ENCODE peak calls at places on chromosome X, in seven cellular contexts. L, Q, E, F, U, W and P are unnamed samples.

GRCh38 chrX:125544856-125545255 is 225.2 kb downstream of the TEX13C start:
- DNase-seq in W (no peak), Q (no peak), U (no peak), L (peak), F (no peak), E (no peak), P (no peak)

GRCh38 chrX:15384304-15384703 is at the start of gene VEGFD:
- DNase-seq in F (no peak), W (no peak), U (no peak), E (no peak), L (no peak), Q (no peak), P (no peak)

GRCh38 chrX:130024127-130024526 is 41.7 kb downstream of the BCORL1 start:
- DNase-seq in Q (peak), U (peak), F (peak), E (no peak), L (peak), W (peak), P (no peak)

GRCh38 chrX:123267220-123267619 is 83.1 kb downstream of the GRIA3 start:
- DNase-seq in Q (no peak), W (no peak), L (peak), E (no peak), F (no peak), U (no peak), P (no peak)

GRCh38 chrX:12463052-12463451 is 324.8 kb downstream of the FRMPD4 start:
- DNase-seq in L (no peak), F (no peak), U (no peak), Q (no peak), W (no peak), E (no peak), P (no peak)

GRCh38 chrX:10813761-10814160 is 193.4 kb upstream of the MID1 start:
- DNase-seq in F (no peak), L (no peak), U (no peak), Q (no peak), E (no peak), W (no peak), P (no peak)

GRCh38 chrX:1112321-1112720 is 100.1 kb downstream of the CRLF2 start:
- DNase-seq in Q (no peak), F (no peak), W (no peak), L (no peak), E (no peak), U (no peak), P (no peak)

GRCh38 chrX:3428762-3429161 is 82.3 kb upstream of the MXRA5 start:
- DNase-seq in W (no peak), L (no peak), Q (no peak), E (no peak), F (no peak), U (no peak), P (no peak)

GRCh38 chrX:13897571-13897970 is 80.7 kb upstream of the GPM6B start:
- DNase-seq in Q (no peak), U (no peak), E (no peak), L (no peak), F (no peak), W (no peak), P (no peak)

GRCh38 chrX:57528670-57529255 is 63.0 kb upstream of the ZXDB start:
- DNase-seq in W (no peak), E (no peak), F (no peak), Q (peak), L (peak), U (peak), P (no peak)

GRCh38 chrX:24149346-24150050 is at the start of gene ZFX:
- DNase-seq in W (peak), F (peak), U (peak), Q (peak), E (peak), L (no peak), P (peak)

GRCh38 chrX:13778916-13779315 is 38.0 kb downstream of the GPM6B start:
- DNase-seq in U (peak), E (no peak), Q (no peak), W (no peak), L (peak), F (no peak), P (no peak)

GRCh38 chrX:13597928-13598327 is 28.5 kb downstream of the EGFL6 start:
- DNase-seq in Q (no peak), F (no peak), U (no peak), W (no peak), E (no peak), L (no peak), P (no peak)

GRCh38 chrX:103585421-103586313 is at the start of gene TCEAL4:
- DNase-seq in L (no peak), Q (peak), F (peak), U (peak), E (peak), W (peak), P (peak)

GRCh38 chrX:153781428-153782047 is 697 bp downstream of the SRPK3 start:
- DNase-seq in Q (no peak), W (no peak), E (no peak), L (no peak), U (no peak), F (no peak), P (peak)

GRCh38 chrX:127457161-127457560 is 595.0 kb downstream of the ACTRT1 start:
- DNase-seq in Q (no peak), F (no peak), U (no peak), W (no peak), L (peak), E (no peak), P (no peak)

GRCh38 chrX:145821291-145821897 is 3.8 kb downstream of the SLITRK2 start:
- DNase-seq in W (no peak), Q (no peak), U (no peak), L (no peak), E (no peak), F (no peak), P (no peak)

GRCh38 chrX:124736553-124737240 is 390.3 kb downstream of the SH2D1A start:
- DNase-seq in U (no peak), L (no peak), W (peak), E (peak), Q (peak), F (no peak), P (peak)

GRCh38 chrX:56759736-56760409 is 30.8 kb downstream of the NBDY start:
- DNase-seq in Q (no peak), L (no peak), F (no peak), U (no peak), E (no peak), W (no peak), P (no peak)

GRCh38 chrX:18966624-18967023 is 17.3 kb downstream of the PHKA2 start:
- DNase-seq in L (no peak), U (no peak), Q (no peak), F (no peak), W (no peak), E (no peak), P (no peak)

GRCh38 chrX:26562156-26562555 is 346.2 kb downstream of the MAGEB5 start:
- DNase-seq in E (no peak), U (no peak), F (no peak), L (no peak), Q (no peak), W (no peak), P (no peak)

GRCh38 chrX:74788545-74789086 is 136.6 kb downstream of the NEXMIF start:
- DNase-seq in L (no peak), E (no peak), U (peak), Q (no peak), F (no peak), W (no peak), P (no peak)

GRCh38 chrX:41558531-41558930 is 111.4 kb downstream of the NYX start:
- DNase-seq in Q (no peak), E (no peak), F (no peak), W (no peak), U (peak), L (no peak), P (no peak)

GRCh38 chrX:21398424-21398823 is 24.2 kb downstream of the CNKSR2 start:
- DNase-seq in W (no peak), U (peak), Q (no peak), L (no peak), E (no peak), F (no peak), P (no peak)

GRCh38 chrX:49042581-49043219 is 457 bp downstream of the TFE3 start:
- DNase-seq in F (no peak), L (no peak), Q (peak), W (no peak), U (peak), E (no peak), P (no peak)

GRCh38 chrX:11724122-11725017 is 33.7 kb upstream of the MSL3 start:
- DNase-seq in Q (peak), W (no peak), L (peak), E (no peak), U (peak), F (no peak), P (peak)

GRCh38 chrX:120839506-120839905 is 36.2 kb downstream of the CT47B1 start:
- DNase-seq in W (no peak), U (peak), L (peak), Q (no peak), E (no peak), F (no peak), P (no peak)

GRCh38 chrX:154058207-154058997 is 38.7 kb upstream of the IRAK1 start:
- DNase-seq in W (no peak), E (no peak), U (no peak), Q (no peak), F (no peak), L (no peak), P (no peak)

GRCh38 chrX:65677954-65678469 is 10.6 kb downstream of the MSN start:
- DNase-seq in L (peak), W (no peak), E (no peak), U (peak), Q (no peak), F (peak), P (no peak)

GRCh38 chrX:11398139-11398538 is 104.9 kb downstream of the AMELX start:
- DNase-seq in L (no peak), U (no peak), E (no peak), W (no peak), F (no peak), Q (no peak), P (no peak)

GRCh38 chrX:20015422-20015821 is 24.6 kb upstream of the BCLAF3 start:
- DNase-seq in Q (no peak), F (no peak), E (no peak), W (no peak), L (no peak), U (no peak), P (no peak)

GRCh38 chrX:24485976-24486680 is 21.0 kb downstream of the PDK3 start:
- DNase-seq in Q (no peak), W (no peak), F (no peak), U (no peak), E (no peak), L (no peak), P (no peak)

GRCh38 chrX:37986893-37987292 is 19.5 kb upstream of the SYTL5 start:
- DNase-seq in Q (no peak), U (peak), L (no peak), F (no peak), E (no peak), W (no peak), P (no peak)

GRCh38 chrX:9378980-9379696 is 85.7 kb upstream of the TBL1X start:
- DNase-seq in W (no peak), L (peak), U (peak), E (no peak), F (no peak), Q (no peak), P (no peak)

GRCh38 chrX:12617241-12617640 is 174.0 kb upstream of the PRPS2 start:
- DNase-seq in E (no peak), W (no peak), U (no peak), F (no peak), L (no peak), Q (no peak), P (no peak)

GRCh38 chrX:49919617-49920016 is 2.8 kb upstream of the CLCN5 start:
- DNase-seq in U (peak), Q (peak), L (no peak), F (peak), W (no peak), E (no peak), P (peak)

GRCh38 chrX:136768469-136769084 is 12.2 kb downstream of the ARHGEF6 start:
- DNase-seq in W (no peak), Q (peak), F (peak), E (peak), L (peak), U (peak), P (peak)

GRCh38 chrX:118420462-118420861 is 74.6 kb downstream of the WDR44 start:
- DNase-seq in Q (no peak), W (no peak), E (no peak), L (no peak), U (peak), F (no peak), P (no peak)

GRCh38 chrX:69195197-69195596 is 29.9 kb upstream of the PJA1 start:
- DNase-seq in E (no peak), L (no peak), W (no peak), Q (no peak), U (no peak), F (no peak), P (no peak)